ENCODE peak calls at places on chromosomes 16 and 17, in eight cellular contexts. One of them, this sample, is unnamed.

GRCh38 chr16:30925646-30926332 is 2.4 kb downstream of the FBXL19 start:
- DNase-seq in ELR: no peak
- DNase-seq in HEK293T: no peak
- DNase-seq in mucosa of descending colon: no peak
- DNase-seq in A549: no peak
- DNase-seq in AG04449: no peak
- DNase-seq in COR-L47: no peak
- DNase-seq in T-helper 1 cell: no peak
- DNase-seq in this sample: no peak

GRCh38 chr17:45973099-45973838 is 25.8 kb upstream of the STH start:
- DNase-seq in COR-L47: no peak
- DNase-seq in HEK293T: no peak
- DNase-seq in A549: no peak
- DNase-seq in ELR: no peak
- DNase-seq in T-helper 1 cell: no peak
- DNase-seq in AG04449: no peak
- DNase-seq in mucosa of descending colon: no peak
- DNase-seq in this sample: no peak

GRCh38 chr17:45224671-45225050 is 3.0 kb downstream of the FMNL1 start:
- DNase-seq in COR-L47: no peak
- DNase-seq in ELR: no peak
- DNase-seq in mucosa of descending colon: peak
- DNase-seq in HEK293T: no peak
- DNase-seq in T-helper 1 cell: no peak
- DNase-seq in A549: no peak
- DNase-seq in AG04449: no peak
- DNase-seq in this sample: no peak

GRCh38 chr17:21288581-21289017 is 4.1 kb downstream of the MAP2K3 start:
- DNase-seq in AG04449: no peak
- DNase-seq in HEK293T: no peak
- DNase-seq in COR-L47: no peak
- DNase-seq in A549: no peak
- DNase-seq in T-helper 1 cell: no peak
- DNase-seq in ELR: peak
- DNase-seq in mucosa of descending colon: peak
- DNase-seq in this sample: no peak

GRCh38 chr16:89637379-89637778 is 20.1 kb downstream of the CHMP1A start:
- DNase-seq in mucosa of descending colon: no peak
- DNase-seq in T-helper 1 cell: no peak
- DNase-seq in A549: no peak
- DNase-seq in ELR: no peak
- DNase-seq in AG04449: no peak
- DNase-seq in HEK293T: no peak
- DNase-seq in COR-L47: no peak
- DNase-seq in this sample: no peak

GRCh38 chr17:17416400-17417360 is 60.1 kb upstream of the MED9 start:
- DNase-seq in ELR: peak
- DNase-seq in A549: peak
- DNase-seq in T-helper 1 cell: no peak
- DNase-seq in mucosa of descending colon: no peak
- DNase-seq in AG04449: no peak
- DNase-seq in COR-L47: peak
- DNase-seq in HEK293T: no peak
- DNase-seq in this sample: peak

GRCh38 chr16:75289189-75289588 is 37.8 kb upstream of the BCAR1 start:
- DNase-seq in AG04449: no peak
- DNase-seq in ELR: peak
- DNase-seq in COR-L47: no peak
- DNase-seq in T-helper 1 cell: no peak
- DNase-seq in HEK293T: no peak
- DNase-seq in mucosa of descending colon: no peak
- DNase-seq in A549: no peak
- DNase-seq in this sample: no peak

GRCh38 chr16:70809392-70810060 is 8.6 kb upstream of the VAC14 start:
- DNase-seq in ELR: no peak
- DNase-seq in AG04449: no peak
- DNase-seq in A549: no peak
- DNase-seq in COR-L47: peak
- DNase-seq in T-helper 1 cell: no peak
- DNase-seq in mucosa of descending colon: no peak
- DNase-seq in HEK293T: no peak
- DNase-seq in this sample: no peak

GRCh38 chr17:13153036-13153435 is 135.2 kb upstream of the ELAC2 start:
- DNase-seq in ELR: peak
- DNase-seq in mucosa of descending colon: no peak
- DNase-seq in AG04449: peak
- DNase-seq in COR-L47: no peak
- DNase-seq in HEK293T: no peak
- DNase-seq in T-helper 1 cell: no peak
- DNase-seq in A549: no peak
- DNase-seq in this sample: no peak

GRCh38 chr16:73205153-73205549 is 157.2 kb upstream of the ZFHX3 start:
- DNase-seq in mucosa of descending colon: no peak
- DNase-seq in AG04449: no peak
- DNase-seq in HEK293T: no peak
- DNase-seq in COR-L47: no peak
- DNase-seq in A549: no peak
- DNase-seq in T-helper 1 cell: no peak
- DNase-seq in ELR: no peak
- DNase-seq in this sample: no peak

GRCh38 chr17:43698678-43699437 is 37.1 kb upstream of the MEOX1 start:
- DNase-seq in mucosa of descending colon: no peak
- DNase-seq in ELR: peak
- DNase-seq in T-helper 1 cell: no peak
- DNase-seq in AG04449: no peak
- DNase-seq in HEK293T: no peak
- DNase-seq in COR-L47: no peak
- DNase-seq in A549: no peak
- DNase-seq in this sample: no peak

GRCh38 chr17:720706-721539 is 6.3 kb upstream of the VPS53 start:
- DNase-seq in mucosa of descending colon: no peak
- DNase-seq in A549: no peak
- DNase-seq in AG04449: no peak
- DNase-seq in ELR: no peak
- DNase-seq in COR-L47: no peak
- DNase-seq in T-helper 1 cell: no peak
- DNase-seq in HEK293T: no peak
- DNase-seq in this sample: no peak

GRCh38 chr17:65359016-65359415 is 202.4 kb downstream of the AXIN2 start:
- DNase-seq in COR-L47: no peak
- DNase-seq in A549: no peak
- DNase-seq in HEK293T: no peak
- DNase-seq in T-helper 1 cell: no peak
- DNase-seq in mucosa of descending colon: no peak
- DNase-seq in ELR: peak
- DNase-seq in AG04449: peak
- DNase-seq in this sample: no peak

GRCh38 chr16:29996773-29997250 is 771 bp downstream of the INO80E start:
- DNase-seq in ELR: no peak
- DNase-seq in T-helper 1 cell: no peak
- DNase-seq in A549: no peak
- DNase-seq in AG04449: no peak
- DNase-seq in COR-L47: no peak
- DNase-seq in HEK293T: no peak
- DNase-seq in mucosa of descending colon: no peak
- DNase-seq in this sample: no peak

GRCh38 chr16:6132121-6132520 is 1034.5 kb upstream of the EEF2KMT start:
- DNase-seq in mucosa of descending colon: no peak
- DNase-seq in T-helper 1 cell: no peak
- DNase-seq in HEK293T: no peak
- DNase-seq in ELR: no peak
- DNase-seq in A549: no peak
- DNase-seq in AG04449: no peak
- DNase-seq in COR-L47: no peak
- DNase-seq in this sample: no peak

GRCh38 chr16:10514369-10515055 is 65.9 kb downstream of the EMP2 start:
- DNase-seq in mucosa of descending colon: no peak
- DNase-seq in T-helper 1 cell: peak
- DNase-seq in COR-L47: peak
- DNase-seq in A549: peak
- DNase-seq in HEK293T: peak
- DNase-seq in ELR: peak
- DNase-seq in AG04449: peak
- DNase-seq in this sample: peak

GRCh38 chr17:27577124-27577761 is 53.7 kb upstream of the LGALS9 start:
- DNase-seq in AG04449: no peak
- DNase-seq in mucosa of descending colon: no peak
- DNase-seq in A549: no peak
- DNase-seq in ELR: peak
- DNase-seq in COR-L47: no peak
- DNase-seq in HEK293T: no peak
- DNase-seq in T-helper 1 cell: no peak
- DNase-seq in this sample: no peak

This sample was measured in SHP77 treated with DMSO at 0.1 percent for 48 hours.